ENCODE peak calls at places on chromosomes 6 and 20, in four cellular contexts. J is dermis blood vessel endothelial cell, E is brain microvascular endothelial cell, Z is NCI-H82. N is an unnamed sample.

GRCh38 chr6:65289491-65289890 is 417.5 kb downstream of the EYS start:
- DNase-seq in J (peak; percentile 72), E (no peak), Z (no peak), N (peak; percentile 77)

GRCh38 chr6:149861603-149862423 is 2.3 kb downstream of the LRP11 start:
- DNase-seq in J (no peak), E (no peak), Z (no peak), N (peak; percentile 25)

GRCh38 chr6:160142115-160142715 is 20.6 kb downstream of the SLC22A1 start:
- DNase-seq in J (no peak), E (no peak), Z (no peak), N (no peak)

GRCh38 chr20:31694842-31695593 is 27.6 kb downstream of the BCL2L1 start:
- DNase-seq in J (no peak), E (no peak), Z (no peak), N (no peak)

GRCh38 chr20:32352101-32352720 is 5.9 kb upstream of the ASXL1 start:
- DNase-seq in J (no peak), E (no peak), Z (no peak), N (no peak)

GRCh38 chr6:145483191-145483996 is 251.9 kb downstream of the EPM2A start:
- DNase-seq in J (peak; percentile 2), E (no peak), Z (no peak), N (peak; percentile 48)

GRCh38 chr6:27726620-27727023 is 185.6 kb downstream of the OR2B2 start:
- DNase-seq in J (no peak), E (peak; percentile 60), Z (peak; percentile 66), N (no peak)

GRCh38 chr6:97059473-97059872 is 134.9 kb downstream of the KLHL32 start:
- DNase-seq in J (peak; percentile 55), E (peak; percentile 7), Z (peak; percentile 49), N (peak; percentile 30)

GRCh38 chr6:1136415-1136774 is 175.5 kb upstream of the FOXQ1 start:
- DNase-seq in J (no peak), E (peak; percentile 28), Z (peak; percentile 87), N (no peak)

GRCh38 chr6:5030596-5031136 is 26.8 kb upstream of the RPP40 start:
- DNase-seq in J (peak; percentile 92), E (peak; percentile 85), Z (peak; percentile 95), N (peak; percentile 83)

GRCh38 chr6:166852484-166852975 is 103.8 kb downstream of the RNASET2 start:
- DNase-seq in J (no peak), E (no peak), Z (no peak), N (no peak)

GRCh38 chr20:33278700-33279099 is 4.3 kb upstream of the BPIFB1 start:
- DNase-seq in J (no peak), E (no peak), Z (no peak), N (no peak)

GRCh38 chr6:125314019-125314581 is 12.3 kb upstream of the HDDC2 start:
- DNase-seq in J (peak; percentile 81), E (peak; percentile 67), Z (peak; percentile 83), N (peak; percentile 62)

GRCh38 chr6:499617-500016 is 108.1 kb downstream of the IRF4 start:
- DNase-seq in J (no peak), E (no peak), Z (no peak), N (no peak)

GRCh38 chr20:53805895-53806384 is 212.3 kb upstream of the ZNF217 start:
- DNase-seq in J (peak; percentile 70), E (peak; percentile 29), Z (no peak), N (peak; percentile 64)

GRCh38 chr20:62577447-62577846 is 64.9 kb upstream of the SLCO4A1 start:
- DNase-seq in J (no peak), E (no peak), Z (no peak), N (no peak)

GRCh38 chr6:56652994-56653393 is 10.3 kb upstream of the DST start:
- DNase-seq in J (peak; percentile 76), E (no peak), Z (no peak), N (peak; percentile 86)

GRCh38 chr6:169738204-169738971 is 13.0 kb downstream of the DYNLT2 start:
- DNase-seq in J (no peak), E (peak; percentile 6), Z (peak; percentile 96), N (no peak)

GRCh38 chr6:2086328-2087008 is 158.9 kb downstream of the GMDS start:
- DNase-seq in J (no peak), E (no peak), Z (no peak), N (no peak)

GRCh38 chr6:109373333-109373732 is 8.9 kb downstream of the CD164 start:
- DNase-seq in J (no peak), E (no peak), Z (no peak), N (no peak)

GRCh38 chr6:74939309-74939708 is 266.5 kb downstream of the COL12A1 start:
- DNase-seq in J (peak; percentile 13), E (no peak), Z (no peak), N (peak; percentile 22)

GRCh38 chr20:2752631-2753455 is 47.6 kb downstream of the CPXM1 start:
- DNase-seq in J (peak; percentile 62), E (no peak), Z (peak; percentile 55), N (peak; percentile 42)

GRCh38 chr20:12057778-12058177 is 140.1 kb downstream of the BTBD3 start:
- DNase-seq in J (no peak), E (no peak), Z (peak; percentile 8), N (no peak)

GRCh38 chr6:52511163-52511562 is 65.7 kb downstream of the TRAM2 start:
- DNase-seq in J (no peak), E (no peak), Z (no peak), N (no peak)

GRCh38 chr6:35893246-35893645 is 27.7 kb downstream of the SRPK1 start:
- DNase-seq in J (no peak), E (peak; percentile 18), Z (no peak), N (no peak)

GRCh38 chr20:23625236-23625964 is 12.4 kb downstream of the CST3 start:
- DNase-seq in J (no peak), E (no peak), Z (no peak), N (no peak)

GRCh38 chr6:139983555-139984276 is 609.3 kb upstream of the CITED2 start:
- DNase-seq in J (no peak), E (peak; percentile 90), Z (no peak), N (no peak)

GRCh38 chr6:3228046-3228671 is 706 bp upstream of the TUBB2B start:
- DNase-seq in J (no peak), E (no peak), Z (peak; percentile 67), N (no peak)

GRCh38 chr6:155237613-155238012 is 26.2 kb upstream of the CLDN20 start:
- DNase-seq in J (no peak), E (no peak), Z (no peak), N (no peak)

GRCh38 chr6:160137989-160138835 is 16.6 kb downstream of the SLC22A1 start:
- DNase-seq in J (peak; percentile 65), E (peak; percentile 63), Z (peak; percentile 69), N (peak; percentile 56)

GRCh38 chr20:23441850-23442313 is 2.4 kb downstream of the CSTL1 start:
- DNase-seq in J (peak; percentile 86), E (peak; percentile 74), Z (peak; percentile 92), N (peak; percentile 77)

N was measured in endothelial cell of umbilical vein.